ENCODE peak calls at places on chromosomes 1 and 21, in seven cellular contexts. One of them, this sample, is unnamed.

GRCh38 chr1:78303620-78304019 is 187.2 kb upstream of the PTGFR start:
- DNase-seq in MCF 10A: peak
- DNase-seq in nephron progenitor cell: no peak
- DNase-seq in left cardiac atrium: peak
- DNase-seq in neuronal stem cell: no peak
- DNase-seq in stimulated activated naive CD8-positive, alpha-beta T cell treated with anti-CD3 and anti-CD28 coated beads, Interleukin-15, amount 100 ng/mL, for 72 hours: no peak
- DNase-seq in trophoblast cell: peak
- DNase-seq in this sample: no peak

GRCh38 chr1:40422630-40423263 is 27.5 kb upstream of the ZFP69B start:
- DNase-seq in MCF 10A: no peak
- DNase-seq in nephron progenitor cell: no peak
- DNase-seq in left cardiac atrium: no peak
- DNase-seq in neuronal stem cell: no peak
- DNase-seq in stimulated activated naive CD8-positive, alpha-beta T cell treated with anti-CD3 and anti-CD28 coated beads, Interleukin-15, amount 100 ng/mL, for 72 hours: no peak
- DNase-seq in trophoblast cell: no peak
- DNase-seq in this sample: no peak

GRCh38 chr1:115052454-115053083 is 22.9 kb downstream of the TSHB start:
- DNase-seq in MCF 10A: peak
- DNase-seq in nephron progenitor cell: peak
- DNase-seq in left cardiac atrium: peak
- DNase-seq in neuronal stem cell: peak
- DNase-seq in stimulated activated naive CD8-positive, alpha-beta T cell treated with anti-CD3 and anti-CD28 coated beads, Interleukin-15, amount 100 ng/mL, for 72 hours: peak
- DNase-seq in trophoblast cell: peak
- DNase-seq in this sample: peak

GRCh38 chr21:44801468-44802395 is at the start of gene UBE2G2:
- DNase-seq in MCF 10A: peak
- DNase-seq in nephron progenitor cell: peak
- DNase-seq in left cardiac atrium: peak
- DNase-seq in neuronal stem cell: peak
- DNase-seq in stimulated activated naive CD8-positive, alpha-beta T cell treated with anti-CD3 and anti-CD28 coated beads, Interleukin-15, amount 100 ng/mL, for 72 hours: peak
- DNase-seq in trophoblast cell: peak
- DNase-seq in this sample: peak

GRCh38 chr1:38940339-38941047 is 1.1 kb downstream of the RHBDL2 start:
- DNase-seq in MCF 10A: no peak
- DNase-seq in nephron progenitor cell: no peak
- DNase-seq in left cardiac atrium: no peak
- DNase-seq in neuronal stem cell: no peak
- DNase-seq in stimulated activated naive CD8-positive, alpha-beta T cell treated with anti-CD3 and anti-CD28 coated beads, Interleukin-15, amount 100 ng/mL, for 72 hours: no peak
- DNase-seq in trophoblast cell: no peak
- DNase-seq in this sample: no peak

GRCh38 chr1:236844499-236845271 is 49.6 kb downstream of the MTR start:
- DNase-seq in MCF 10A: no peak
- DNase-seq in nephron progenitor cell: no peak
- DNase-seq in left cardiac atrium: no peak
- DNase-seq in neuronal stem cell: no peak
- DNase-seq in stimulated activated naive CD8-positive, alpha-beta T cell treated with anti-CD3 and anti-CD28 coated beads, Interleukin-15, amount 100 ng/mL, for 72 hours: no peak
- DNase-seq in trophoblast cell: peak
- DNase-seq in this sample: no peak

GRCh38 chr21:32884062-32884461 is 112.5 kb upstream of the PAXBP1 start:
- DNase-seq in MCF 10A: no peak
- DNase-seq in nephron progenitor cell: no peak
- DNase-seq in left cardiac atrium: no peak
- DNase-seq in neuronal stem cell: no peak
- DNase-seq in stimulated activated naive CD8-positive, alpha-beta T cell treated with anti-CD3 and anti-CD28 coated beads, Interleukin-15, amount 100 ng/mL, for 72 hours: no peak
- DNase-seq in trophoblast cell: no peak
- DNase-seq in this sample: no peak

GRCh38 chr1:235075955-235076308 is 52.7 kb downstream of the TOMM20 start:
- DNase-seq in MCF 10A: no peak
- DNase-seq in nephron progenitor cell: no peak
- DNase-seq in left cardiac atrium: no peak
- DNase-seq in neuronal stem cell: no peak
- DNase-seq in stimulated activated naive CD8-positive, alpha-beta T cell treated with anti-CD3 and anti-CD28 coated beads, Interleukin-15, amount 100 ng/mL, for 72 hours: peak
- DNase-seq in trophoblast cell: no peak
- DNase-seq in this sample: no peak

GRCh38 chr1:41358152-41358937 is 2.9 kb upstream of the FOXO6 start:
- DNase-seq in MCF 10A: no peak
- DNase-seq in nephron progenitor cell: no peak
- DNase-seq in left cardiac atrium: peak
- DNase-seq in neuronal stem cell: no peak
- DNase-seq in stimulated activated naive CD8-positive, alpha-beta T cell treated with anti-CD3 and anti-CD28 coated beads, Interleukin-15, amount 100 ng/mL, for 72 hours: no peak
- DNase-seq in trophoblast cell: no peak
- DNase-seq in this sample: no peak

GRCh38 chr1:229640455-229640854 is 14.4 kb downstream of the URB2 start:
- DNase-seq in MCF 10A: no peak
- DNase-seq in nephron progenitor cell: no peak
- DNase-seq in left cardiac atrium: no peak
- DNase-seq in neuronal stem cell: no peak
- DNase-seq in stimulated activated naive CD8-positive, alpha-beta T cell treated with anti-CD3 and anti-CD28 coated beads, Interleukin-15, amount 100 ng/mL, for 72 hours: no peak
- DNase-seq in trophoblast cell: no peak
- DNase-seq in this sample: no peak

GRCh38 chr1:21914880-21915640 is 22.1 kb downstream of the HSPG2 start:
- DNase-seq in MCF 10A: no peak
- DNase-seq in nephron progenitor cell: no peak
- DNase-seq in left cardiac atrium: peak
- DNase-seq in neuronal stem cell: no peak
- DNase-seq in stimulated activated naive CD8-positive, alpha-beta T cell treated with anti-CD3 and anti-CD28 coated beads, Interleukin-15, amount 100 ng/mL, for 72 hours: no peak
- DNase-seq in trophoblast cell: no peak
- DNase-seq in this sample: no peak

GRCh38 chr1:82565546-82565945 is 764.8 kb downstream of the ADGRL2 start:
- DNase-seq in MCF 10A: peak
- DNase-seq in nephron progenitor cell: no peak
- DNase-seq in left cardiac atrium: peak
- DNase-seq in neuronal stem cell: no peak
- DNase-seq in stimulated activated naive CD8-positive, alpha-beta T cell treated with anti-CD3 and anti-CD28 coated beads, Interleukin-15, amount 100 ng/mL, for 72 hours: no peak
- DNase-seq in trophoblast cell: no peak
- DNase-seq in this sample: peak

GRCh38 chr1:230303822-230304221 is 122.3 kb downstream of the PGBD5 start:
- DNase-seq in MCF 10A: peak
- DNase-seq in nephron progenitor cell: no peak
- DNase-seq in left cardiac atrium: peak
- DNase-seq in neuronal stem cell: no peak
- DNase-seq in stimulated activated naive CD8-positive, alpha-beta T cell treated with anti-CD3 and anti-CD28 coated beads, Interleukin-15, amount 100 ng/mL, for 72 hours: no peak
- DNase-seq in trophoblast cell: no peak
- DNase-seq in this sample: no peak

GRCh38 chr1:180294711-180295110 is 64.6 kb downstream of the LHX4 start:
- DNase-seq in MCF 10A: no peak
- DNase-seq in nephron progenitor cell: no peak
- DNase-seq in left cardiac atrium: no peak
- DNase-seq in neuronal stem cell: no peak
- DNase-seq in stimulated activated naive CD8-positive, alpha-beta T cell treated with anti-CD3 and anti-CD28 coated beads, Interleukin-15, amount 100 ng/mL, for 72 hours: no peak
- DNase-seq in trophoblast cell: no peak
- DNase-seq in this sample: no peak

GRCh38 chr1:10724052-10724494 is 72.4 kb downstream of the CASZ1 start:
- DNase-seq in MCF 10A: peak
- DNase-seq in nephron progenitor cell: no peak
- DNase-seq in left cardiac atrium: peak
- DNase-seq in neuronal stem cell: no peak
- DNase-seq in stimulated activated naive CD8-positive, alpha-beta T cell treated with anti-CD3 and anti-CD28 coated beads, Interleukin-15, amount 100 ng/mL, for 72 hours: no peak
- DNase-seq in trophoblast cell: no peak
- DNase-seq in this sample: no peak

This sample was measured in COLO829.